ENCODE peak calls at places on chromosomes 6 and 20, in nine cellular contexts. One of them, this sample, is unnamed.

GRCh38 chr6:14153228-14153627 is 35.7 kb downstream of the CD83 start:
- DNase-seq in uterus: no peak
- DNase-seq in kidney: no peak
- DNase-seq in glutamatergic neuron: no peak
- DNase-seq in ascending aorta: no peak
- DNase-seq in left ventricle myocardium inferior: no peak
- DNase-seq in fibroblast of mammary gland: no peak
- DNase-seq in CD8-positive, alpha-beta T cell: no peak
- DNase-seq in tibial nerve: no peak
- DNase-seq in this sample: no peak

GRCh38 chr6:85406641-85407075 is 43.2 kb upstream of the NT5E start:
- DNase-seq in uterus: no peak
- DNase-seq in kidney: no peak
- DNase-seq in glutamatergic neuron: no peak
- DNase-seq in ascending aorta: no peak
- DNase-seq in left ventricle myocardium inferior: no peak
- DNase-seq in fibroblast of mammary gland: peak
- DNase-seq in CD8-positive, alpha-beta T cell: no peak
- DNase-seq in tibial nerve: no peak
- DNase-seq in this sample: no peak

GRCh38 chr20:35146922-35147574 is at the start of gene EDEM2:
- DNase-seq in uterus: peak
- DNase-seq in kidney: peak
- DNase-seq in glutamatergic neuron: peak
- DNase-seq in ascending aorta: peak
- DNase-seq in left ventricle myocardium inferior: peak
- DNase-seq in fibroblast of mammary gland: peak
- DNase-seq in CD8-positive, alpha-beta T cell: peak
- DNase-seq in tibial nerve: peak
- DNase-seq in this sample: peak

GRCh38 chr20:39850821-39851330 is 838.2 kb downstream of the MAFB start:
- DNase-seq in uterus: no peak
- DNase-seq in kidney: no peak
- DNase-seq in glutamatergic neuron: no peak
- DNase-seq in ascending aorta: no peak
- DNase-seq in left ventricle myocardium inferior: no peak
- DNase-seq in fibroblast of mammary gland: no peak
- DNase-seq in CD8-positive, alpha-beta T cell: no peak
- DNase-seq in tibial nerve: no peak
- DNase-seq in this sample: no peak

GRCh38 chr6:141398954-141399353 is 733.8 kb upstream of the GJE1 start:
- DNase-seq in uterus: no peak
- DNase-seq in kidney: no peak
- DNase-seq in glutamatergic neuron: no peak
- DNase-seq in ascending aorta: no peak
- DNase-seq in left ventricle myocardium inferior: no peak
- DNase-seq in fibroblast of mammary gland: peak
- DNase-seq in CD8-positive, alpha-beta T cell: no peak
- DNase-seq in tibial nerve: no peak
- DNase-seq in this sample: no peak

GRCh38 chr6:30259140-30260035 is 46.2 kb upstream of the TRIM26 start:
- DNase-seq in uterus: peak
- DNase-seq in kidney: peak
- DNase-seq in glutamatergic neuron: peak
- DNase-seq in ascending aorta: peak
- DNase-seq in left ventricle myocardium inferior: peak
- DNase-seq in fibroblast of mammary gland: peak
- DNase-seq in CD8-positive, alpha-beta T cell: peak
- DNase-seq in tibial nerve: peak
- DNase-seq in this sample: peak

GRCh38 chr6:1004885-1005635 is 306.8 kb upstream of the FOXQ1 start:
- DNase-seq in uterus: no peak
- DNase-seq in kidney: no peak
- DNase-seq in glutamatergic neuron: no peak
- DNase-seq in ascending aorta: no peak
- DNase-seq in left ventricle myocardium inferior: no peak
- DNase-seq in fibroblast of mammary gland: no peak
- DNase-seq in CD8-positive, alpha-beta T cell: no peak
- DNase-seq in tibial nerve: no peak
- DNase-seq in this sample: no peak

GRCh38 chr20:33654680-33655161 is 7.4 kb upstream of the C20orf144 start:
- DNase-seq in uterus: no peak
- DNase-seq in kidney: peak
- DNase-seq in glutamatergic neuron: no peak
- DNase-seq in ascending aorta: peak
- DNase-seq in left ventricle myocardium inferior: peak
- DNase-seq in fibroblast of mammary gland: no peak
- DNase-seq in CD8-positive, alpha-beta T cell: no peak
- DNase-seq in tibial nerve: no peak
- DNase-seq in this sample: no peak

GRCh38 chr20:17936306-17936790 is 32.2 kb downstream of the SNX5 start:
- DNase-seq in uterus: no peak
- DNase-seq in kidney: no peak
- DNase-seq in glutamatergic neuron: no peak
- DNase-seq in ascending aorta: no peak
- DNase-seq in left ventricle myocardium inferior: no peak
- DNase-seq in fibroblast of mammary gland: peak
- DNase-seq in CD8-positive, alpha-beta T cell: no peak
- DNase-seq in tibial nerve: no peak
- DNase-seq in this sample: no peak

GRCh38 chr20:60050193-60050960 is 92.2 kb downstream of the CDH26 start:
- DNase-seq in uterus: no peak
- DNase-seq in kidney: no peak
- DNase-seq in glutamatergic neuron: no peak
- DNase-seq in ascending aorta: no peak
- DNase-seq in left ventricle myocardium inferior: no peak
- DNase-seq in fibroblast of mammary gland: no peak
- DNase-seq in CD8-positive, alpha-beta T cell: no peak
- DNase-seq in tibial nerve: no peak
- DNase-seq in this sample: no peak

GRCh38 chr20:33359399-33360261 is 41.7 kb downstream of the CDK5RAP1 start:
- DNase-seq in uterus: no peak
- DNase-seq in kidney: no peak
- DNase-seq in glutamatergic neuron: no peak
- DNase-seq in ascending aorta: no peak
- DNase-seq in left ventricle myocardium inferior: no peak
- DNase-seq in fibroblast of mammary gland: no peak
- DNase-seq in CD8-positive, alpha-beta T cell: no peak
- DNase-seq in tibial nerve: no peak
- DNase-seq in this sample: no peak

GRCh38 chr20:11260611-11261010 is 586.8 kb upstream of the JAG1 start:
- DNase-seq in uterus: no peak
- DNase-seq in kidney: no peak
- DNase-seq in glutamatergic neuron: no peak
- DNase-seq in ascending aorta: no peak
- DNase-seq in left ventricle myocardium inferior: no peak
- DNase-seq in fibroblast of mammary gland: peak
- DNase-seq in CD8-positive, alpha-beta T cell: no peak
- DNase-seq in tibial nerve: no peak
- DNase-seq in this sample: no peak

GRCh38 chr6:55320691-55321086 is 6.6 kb upstream of the GFRAL start:
- DNase-seq in uterus: no peak
- DNase-seq in kidney: no peak
- DNase-seq in glutamatergic neuron: no peak
- DNase-seq in ascending aorta: no peak
- DNase-seq in left ventricle myocardium inferior: no peak
- DNase-seq in fibroblast of mammary gland: no peak
- DNase-seq in CD8-positive, alpha-beta T cell: no peak
- DNase-seq in tibial nerve: no peak
- DNase-seq in this sample: no peak

GRCh38 chr20:53079883-53080282 is 107.7 kb downstream of the TSHZ2 start:
- DNase-seq in uterus: no peak
- DNase-seq in kidney: no peak
- DNase-seq in glutamatergic neuron: no peak
- DNase-seq in ascending aorta: no peak
- DNase-seq in left ventricle myocardium inferior: no peak
- DNase-seq in fibroblast of mammary gland: peak
- DNase-seq in CD8-positive, alpha-beta T cell: no peak
- DNase-seq in tibial nerve: no peak
- DNase-seq in this sample: no peak

GRCh38 chr6:32146287-32146686 is 5.5 kb downstream of the PRRT1 start:
- DNase-seq in uterus: no peak
- DNase-seq in kidney: no peak
- DNase-seq in glutamatergic neuron: no peak
- DNase-seq in ascending aorta: no peak
- DNase-seq in left ventricle myocardium inferior: no peak
- DNase-seq in fibroblast of mammary gland: no peak
- DNase-seq in CD8-positive, alpha-beta T cell: no peak
- DNase-seq in tibial nerve: no peak
- DNase-seq in this sample: no peak

GRCh38 chr6:32146687-32147086 is 5.1 kb downstream of the PRRT1 start:
- DNase-seq in uterus: no peak
- DNase-seq in kidney: no peak
- DNase-seq in glutamatergic neuron: no peak
- DNase-seq in ascending aorta: no peak
- DNase-seq in left ventricle myocardium inferior: no peak
- DNase-seq in fibroblast of mammary gland: no peak
- DNase-seq in CD8-positive, alpha-beta T cell: no peak
- DNase-seq in tibial nerve: no peak
- DNase-seq in this sample: no peak

GRCh38 chr6:32148289-32148688 is 3.5 kb downstream of the PRRT1 start:
- DNase-seq in uterus: no peak
- DNase-seq in kidney: no peak
- DNase-seq in glutamatergic neuron: no peak
- DNase-seq in ascending aorta: no peak
- DNase-seq in left ventricle myocardium inferior: no peak
- DNase-seq in fibroblast of mammary gland: no peak
- DNase-seq in CD8-positive, alpha-beta T cell: no peak
- DNase-seq in tibial nerve: no peak
- DNase-seq in this sample: no peak

GRCh38 chr6:32148722-32149576 is 2.8 kb downstream of the PRRT1 start:
- DNase-seq in uterus: no peak
- DNase-seq in kidney: peak
- DNase-seq in glutamatergic neuron: peak
- DNase-seq in ascending aorta: peak
- DNase-seq in left ventricle myocardium inferior: no peak
- DNase-seq in fibroblast of mammary gland: no peak
- DNase-seq in CD8-positive, alpha-beta T cell: peak
- DNase-seq in tibial nerve: peak
- DNase-seq in this sample: no peak

GRCh38 chr6:32147401-32148132 is 4.2 kb downstream of the PRRT1 start:
- DNase-seq in uterus: no peak
- DNase-seq in kidney: no peak
- DNase-seq in glutamatergic neuron: no peak
- DNase-seq in ascending aorta: no peak
- DNase-seq in left ventricle myocardium inferior: no peak
- DNase-seq in fibroblast of mammary gland: no peak
- DNase-seq in CD8-positive, alpha-beta T cell: no peak
- DNase-seq in tibial nerve: no peak
- DNase-seq in this sample: no peak
- TF ChIP-seq CTCF in uterus: no peak
- TF ChIP-seq CTCF in kidney: no peak
- TF ChIP-seq CTCF in glutamatergic neuron: no peak
- TF ChIP-seq CTCF in ascending aorta: no peak
- TF ChIP-seq CTCF in left ventricle myocardium inferior: no peak
- TF ChIP-seq CTCF in fibroblast of mammary gland: no peak
- TF ChIP-seq CTCF in CD8-positive, alpha-beta T cell: no peak
- TF ChIP-seq CTCF in tibial nerve: no peak
- TF ChIP-seq CTCF in this sample: no peak

DNA sequence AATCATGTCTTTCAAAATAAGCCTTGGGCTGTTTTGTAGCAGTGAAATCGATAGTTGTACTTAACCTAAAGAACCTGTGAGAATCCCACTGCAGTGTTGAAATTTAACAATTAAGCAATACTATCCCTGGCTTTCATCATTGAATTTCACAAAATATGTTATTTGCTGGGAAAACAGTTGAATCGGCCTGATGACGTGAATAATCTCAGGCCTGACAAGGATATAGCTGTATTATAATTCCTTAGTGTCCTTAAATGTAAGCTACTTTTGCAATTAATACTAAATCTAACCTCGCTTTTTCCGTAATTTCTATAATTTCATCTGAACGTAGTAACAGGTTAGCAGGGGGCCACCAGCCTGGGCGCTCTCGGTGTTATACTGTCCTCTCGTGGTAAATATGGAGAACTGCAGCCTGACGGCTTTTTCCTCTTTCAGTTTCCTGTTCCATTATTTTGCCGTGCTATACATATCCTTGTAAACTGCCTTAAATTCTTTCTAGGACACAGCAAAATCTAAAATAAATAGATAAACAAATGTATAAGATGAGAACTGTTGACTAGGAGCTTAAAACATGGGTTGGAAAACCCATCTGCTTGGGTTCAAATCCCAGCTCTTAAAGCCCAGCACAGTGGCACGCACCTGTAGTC is 24.0 kb downstream of the MTFR2 start:
- DNase-seq in uterus: peak
- DNase-seq in kidney: no peak
- DNase-seq in glutamatergic neuron: peak
- DNase-seq in ascending aorta: peak
- DNase-seq in left ventricle myocardium inferior: peak
- DNase-seq in fibroblast of mammary gland: peak
- DNase-seq in CD8-positive, alpha-beta T cell: peak
- DNase-seq in tibial nerve: peak
- DNase-seq in this sample: no peak
- TF ChIP-seq CTCF in uterus: peak
- TF ChIP-seq CTCF in kidney: peak
- TF ChIP-seq CTCF in glutamatergic neuron: peak
- TF ChIP-seq CTCF in ascending aorta: peak
- TF ChIP-seq CTCF in left ventricle myocardium inferior: peak
- TF ChIP-seq CTCF in fibroblast of mammary gland: peak
- TF ChIP-seq CTCF in CD8-positive, alpha-beta T cell: peak
- TF ChIP-seq CTCF in tibial nerve: peak
- TF ChIP-seq CTCF in this sample: peak

GRCh38 chr6:168355716-168356522 is 36.3 kb upstream of the DACT2 start:
- DNase-seq in uterus: peak
- DNase-seq in kidney: no peak
- DNase-seq in glutamatergic neuron: peak
- DNase-seq in ascending aorta: no peak
- DNase-seq in left ventricle myocardium inferior: peak
- DNase-seq in fibroblast of mammary gland: peak
- DNase-seq in CD8-positive, alpha-beta T cell: no peak
- DNase-seq in tibial nerve: peak
- DNase-seq in this sample: no peak
- TF ChIP-seq CTCF in uterus: peak
- TF ChIP-seq CTCF in kidney: peak
- TF ChIP-seq CTCF in glutamatergic neuron: peak
- TF ChIP-seq CTCF in ascending aorta: peak
- TF ChIP-seq CTCF in left ventricle myocardium inferior: peak
- TF ChIP-seq CTCF in fibroblast of mammary gland: peak
- TF ChIP-seq CTCF in CD8-positive, alpha-beta T cell: no peak
- TF ChIP-seq CTCF in tibial nerve: peak
- TF ChIP-seq CTCF in this sample: peak

DNA sequence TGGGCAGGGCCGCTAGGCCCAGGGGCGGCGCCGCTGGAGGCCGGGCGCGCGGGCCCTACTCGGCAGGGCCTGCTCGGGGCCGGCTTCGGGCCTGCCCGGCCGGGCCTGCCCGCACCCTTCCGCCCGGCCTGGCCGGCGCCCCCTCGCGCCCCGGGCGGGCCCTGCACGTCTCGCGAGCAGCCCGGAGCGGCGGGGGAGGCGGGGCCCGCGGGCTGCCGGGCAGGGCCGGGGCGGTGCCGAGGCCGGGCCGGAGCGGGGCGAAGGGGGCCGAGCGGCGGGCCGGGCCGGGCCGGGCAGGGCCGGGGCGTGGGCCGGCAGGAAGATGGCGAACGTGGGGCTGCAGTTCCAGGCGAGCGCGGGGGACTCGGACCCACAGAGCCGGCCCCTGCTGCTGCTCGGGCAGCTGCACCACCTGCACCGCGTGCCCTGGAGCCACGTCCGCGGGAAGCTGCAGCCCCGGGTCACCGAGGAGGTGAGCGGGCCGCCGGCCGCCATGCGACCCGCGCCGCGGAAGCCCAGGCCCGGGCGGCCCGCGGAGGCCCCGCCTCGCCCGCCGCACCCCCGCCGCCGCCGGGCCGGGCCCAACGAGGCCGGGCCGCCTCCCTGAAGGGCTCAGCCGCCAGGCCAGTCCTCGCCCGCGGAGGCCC is at the start of gene NPEPL1:
- DNase-seq in uterus: peak
- DNase-seq in kidney: peak
- DNase-seq in glutamatergic neuron: peak
- DNase-seq in ascending aorta: peak
- DNase-seq in left ventricle myocardium inferior: peak
- DNase-seq in fibroblast of mammary gland: peak
- DNase-seq in CD8-positive, alpha-beta T cell: peak
- DNase-seq in tibial nerve: no peak
- DNase-seq in this sample: no peak
- TF ChIP-seq CTCF in uterus: peak
- TF ChIP-seq CTCF in kidney: peak
- TF ChIP-seq CTCF in glutamatergic neuron: no peak
- TF ChIP-seq CTCF in ascending aorta: no peak
- TF ChIP-seq CTCF in left ventricle myocardium inferior: no peak
- TF ChIP-seq CTCF in fibroblast of mammary gland: no peak
- TF ChIP-seq CTCF in CD8-positive, alpha-beta T cell: no peak
- TF ChIP-seq CTCF in tibial nerve: peak
- TF ChIP-seq CTCF in this sample: no peak

This sample was measured in chondrocyte.